ENCODE peak calls at places on chromosomes 7 and 10, in nine cellular contexts. One of them, this sample, is unnamed.

GRCh38 chr7:15582773-15583172 is 21.0 kb upstream of the AGMO start:
- DNase-seq in RPMI8226: no peak
- DNase-seq in hypothalamus: no peak
- DNase-seq in left ventricle myocardium inferior: no peak
- DNase-seq in GM18507: no peak
- DNase-seq in stimulated activated naive CD4-positive, alpha-beta T cell: no peak
- DNase-seq in substantia nigra: no peak
- DNase-seq in CD4-positive, CD25-positive, alpha-beta regulatory T cell: no peak
- DNase-seq in endothelial cell: no peak
- DNase-seq in this sample: no peak

GRCh38 chr7:130444230-130444629 is 3.4 kb upstream of the CEP41 start:
- DNase-seq in RPMI8226: no peak
- DNase-seq in hypothalamus: no peak
- DNase-seq in left ventricle myocardium inferior: no peak
- DNase-seq in GM18507: no peak
- DNase-seq in stimulated activated naive CD4-positive, alpha-beta T cell: no peak
- DNase-seq in substantia nigra: no peak
- DNase-seq in CD4-positive, CD25-positive, alpha-beta regulatory T cell: no peak
- DNase-seq in endothelial cell: no peak
- DNase-seq in this sample: no peak

GRCh38 chr7:157125376-157126223 is 13.1 kb upstream of the UBE3C start:
- DNase-seq in RPMI8226: no peak
- DNase-seq in hypothalamus: no peak
- DNase-seq in left ventricle myocardium inferior: no peak
- DNase-seq in GM18507: no peak
- DNase-seq in stimulated activated naive CD4-positive, alpha-beta T cell: no peak
- DNase-seq in substantia nigra: no peak
- DNase-seq in CD4-positive, CD25-positive, alpha-beta regulatory T cell: no peak
- DNase-seq in endothelial cell: no peak
- DNase-seq in this sample: no peak

GRCh38 chr10:58743466-58744115 is 230.9 kb downstream of the BICC1 start:
- DNase-seq in RPMI8226: no peak
- DNase-seq in hypothalamus: no peak
- DNase-seq in left ventricle myocardium inferior: no peak
- DNase-seq in GM18507: no peak
- DNase-seq in stimulated activated naive CD4-positive, alpha-beta T cell: no peak
- DNase-seq in substantia nigra: no peak
- DNase-seq in CD4-positive, CD25-positive, alpha-beta regulatory T cell: no peak
- DNase-seq in endothelial cell: peak
- DNase-seq in this sample: no peak

GRCh38 chr7:6376820-6377219 is 70.9 kb downstream of the DAGLB start:
- DNase-seq in RPMI8226: no peak
- DNase-seq in hypothalamus: no peak
- DNase-seq in left ventricle myocardium inferior: no peak
- DNase-seq in GM18507: no peak
- DNase-seq in stimulated activated naive CD4-positive, alpha-beta T cell: no peak
- DNase-seq in substantia nigra: no peak
- DNase-seq in CD4-positive, CD25-positive, alpha-beta regulatory T cell: no peak
- DNase-seq in endothelial cell: no peak
- DNase-seq in this sample: no peak

GRCh38 chr7:119720541-119720940 is 552.4 kb upstream of the KCND2 start:
- DNase-seq in RPMI8226: no peak
- DNase-seq in hypothalamus: no peak
- DNase-seq in left ventricle myocardium inferior: no peak
- DNase-seq in GM18507: no peak
- DNase-seq in stimulated activated naive CD4-positive, alpha-beta T cell: no peak
- DNase-seq in substantia nigra: no peak
- DNase-seq in CD4-positive, CD25-positive, alpha-beta regulatory T cell: no peak
- DNase-seq in endothelial cell: no peak
- DNase-seq in this sample: no peak

GRCh38 chr10:126519992-126520391 is 131.7 kb upstream of the ADAM12 start:
- DNase-seq in RPMI8226: no peak
- DNase-seq in hypothalamus: no peak
- DNase-seq in left ventricle myocardium inferior: no peak
- DNase-seq in GM18507: no peak
- DNase-seq in stimulated activated naive CD4-positive, alpha-beta T cell: no peak
- DNase-seq in substantia nigra: no peak
- DNase-seq in CD4-positive, CD25-positive, alpha-beta regulatory T cell: no peak
- DNase-seq in endothelial cell: no peak
- DNase-seq in this sample: no peak

GRCh38 chr7:99094369-99094768 is 49.5 kb downstream of the SMURF1 start:
- DNase-seq in RPMI8226: no peak
- DNase-seq in hypothalamus: no peak
- DNase-seq in left ventricle myocardium inferior: no peak
- DNase-seq in GM18507: no peak
- DNase-seq in stimulated activated naive CD4-positive, alpha-beta T cell: no peak
- DNase-seq in substantia nigra: no peak
- DNase-seq in CD4-positive, CD25-positive, alpha-beta regulatory T cell: no peak
- DNase-seq in endothelial cell: no peak
- DNase-seq in this sample: no peak